ENCODE peak calls at places on chromosome 7, in ten cellular contexts. One of them, this sample, is unnamed.

GRCh38 chr7:135147899-135148721 is at the start of gene TMEM140:
- DNase-seq in fibroblast of pulmonary artery: peak
- DNase-seq in GM23338: no peak
- DNase-seq in psoas muscle: peak
- DNase-seq in NB4: no peak
- DNase-seq in GM12865: peak
- DNase-seq in PC-9: peak
- DNase-seq in OCI-LY7: peak
- DNase-seq in body of pancreas: peak
- DNase-seq in brain microvascular endothelial cell: peak
- DNase-seq in this sample: peak

GRCh38 chr7:80134536-80135305 is at the start of gene GNAI1:
- DNase-seq in GM12865: peak
- DNase-seq in PC-9: peak
- DNase-seq in fibroblast of pulmonary artery: peak
- DNase-seq in brain microvascular endothelial cell: peak
- DNase-seq in psoas muscle: peak
- DNase-seq in NB4: peak
- DNase-seq in body of pancreas: peak
- DNase-seq in GM23338: peak
- DNase-seq in OCI-LY7: no peak
- DNase-seq in this sample: peak

GRCh38 chr7:81187768-81188167 is 268.9 kb upstream of the SEMA3C start:
- DNase-seq in body of pancreas: no peak
- DNase-seq in NB4: no peak
- DNase-seq in GM23338: no peak
- DNase-seq in OCI-LY7: no peak
- DNase-seq in psoas muscle: no peak
- DNase-seq in PC-9: no peak
- DNase-seq in brain microvascular endothelial cell: no peak
- DNase-seq in fibroblast of pulmonary artery: no peak
- DNase-seq in GM12865: no peak
- DNase-seq in this sample: no peak

GRCh38 chr7:2635148-2635668 is 3.4 kb downstream of the TTYH3 start:
- DNase-seq in NB4: no peak
- DNase-seq in OCI-LY7: no peak
- DNase-seq in GM12865: no peak
- DNase-seq in body of pancreas: no peak
- DNase-seq in fibroblast of pulmonary artery: no peak
- DNase-seq in GM23338: no peak
- DNase-seq in psoas muscle: no peak
- DNase-seq in brain microvascular endothelial cell: no peak
- DNase-seq in PC-9: no peak
- DNase-seq in this sample: no peak

GRCh38 chr7:44757311-44757710 is 8.7 kb downstream of the ZMIZ2 start:
- DNase-seq in psoas muscle: no peak
- DNase-seq in body of pancreas: no peak
- DNase-seq in NB4: no peak
- DNase-seq in GM12865: no peak
- DNase-seq in PC-9: no peak
- DNase-seq in brain microvascular endothelial cell: no peak
- DNase-seq in GM23338: no peak
- DNase-seq in OCI-LY7: no peak
- DNase-seq in fibroblast of pulmonary artery: no peak
- DNase-seq in this sample: no peak

GRCh38 chr7:81845628-81846259 is 75.9 kb upstream of the HGF start:
- DNase-seq in body of pancreas: no peak
- DNase-seq in NB4: peak
- DNase-seq in psoas muscle: no peak
- DNase-seq in brain microvascular endothelial cell: no peak
- DNase-seq in OCI-LY7: peak
- DNase-seq in fibroblast of pulmonary artery: peak
- DNase-seq in PC-9: no peak
- DNase-seq in GM23338: no peak
- DNase-seq in GM12865: peak
- DNase-seq in this sample: no peak

GRCh38 chr7:142503036-142503435 is 245.2 kb upstream of the PRSS58 start:
- DNase-seq in GM23338: no peak
- DNase-seq in NB4: no peak
- DNase-seq in fibroblast of pulmonary artery: no peak
- DNase-seq in GM12865: no peak
- DNase-seq in body of pancreas: no peak
- DNase-seq in OCI-LY7: no peak
- DNase-seq in brain microvascular endothelial cell: no peak
- DNase-seq in PC-9: no peak
- DNase-seq in psoas muscle: no peak
- DNase-seq in this sample: no peak

GRCh38 chr7:155464183-155464582 is 6.3 kb downstream of the EN2 start:
- DNase-seq in GM23338: no peak
- DNase-seq in body of pancreas: no peak
- DNase-seq in brain microvascular endothelial cell: no peak
- DNase-seq in NB4: peak
- DNase-seq in GM12865: no peak
- DNase-seq in fibroblast of pulmonary artery: no peak
- DNase-seq in PC-9: no peak
- DNase-seq in OCI-LY7: no peak
- DNase-seq in psoas muscle: no peak
- DNase-seq in this sample: no peak

GRCh38 chr7:8442814-8443304 is 9.4 kb downstream of the NXPH1 start:
- DNase-seq in GM23338: peak
- DNase-seq in OCI-LY7: no peak
- DNase-seq in GM12865: peak
- DNase-seq in PC-9: no peak
- DNase-seq in psoas muscle: peak
- DNase-seq in brain microvascular endothelial cell: peak
- DNase-seq in NB4: peak
- DNase-seq in fibroblast of pulmonary artery: peak
- DNase-seq in body of pancreas: peak
- DNase-seq in this sample: peak

GRCh38 chr7:39413866-39414668 is 152.1 kb upstream of the YAE1 start:
- DNase-seq in fibroblast of pulmonary artery: peak
- DNase-seq in brain microvascular endothelial cell: peak
- DNase-seq in GM12865: peak
- DNase-seq in NB4: peak
- DNase-seq in OCI-LY7: peak
- DNase-seq in GM23338: peak
- DNase-seq in body of pancreas: peak
- DNase-seq in PC-9: no peak
- DNase-seq in psoas muscle: no peak
- DNase-seq in this sample: peak
- H3K4me3 ChIP-seq in fibroblast of pulmonary artery: peak
- H3K4me3 ChIP-seq in brain microvascular endothelial cell: peak
- H3K4me3 ChIP-seq in GM12865: peak
- H3K4me3 ChIP-seq in NB4: peak
- H3K4me3 ChIP-seq in OCI-LY7: no peak
- H3K4me3 ChIP-seq in GM23338: peak
- H3K4me3 ChIP-seq in body of pancreas: peak
- H3K4me3 ChIP-seq in PC-9: no peak
- H3K4me3 ChIP-seq in psoas muscle: peak
- H3K4me3 ChIP-seq in this sample: peak

GRCh38 chr7:120732256-120732655 is 125.7 kb downstream of the TSPAN12 start:
- DNase-seq in PC-9: no peak
- DNase-seq in fibroblast of pulmonary artery: no peak
- DNase-seq in GM12865: no peak
- DNase-seq in NB4: no peak
- DNase-seq in OCI-LY7: no peak
- DNase-seq in GM23338: no peak
- DNase-seq in psoas muscle: no peak
- DNase-seq in brain microvascular endothelial cell: no peak
- DNase-seq in body of pancreas: no peak
- DNase-seq in this sample: no peak

GRCh38 chr7:120735791-120736190 is 122.2 kb downstream of the TSPAN12 start:
- DNase-seq in PC-9: no peak
- DNase-seq in NB4: no peak
- DNase-seq in fibroblast of pulmonary artery: peak
- DNase-seq in body of pancreas: no peak
- DNase-seq in GM12865: no peak
- DNase-seq in OCI-LY7: no peak
- DNase-seq in psoas muscle: no peak
- DNase-seq in brain microvascular endothelial cell: peak
- DNase-seq in GM23338: no peak
- DNase-seq in this sample: no peak

GRCh38 chr7:120733835-120734234 is 124.1 kb downstream of the TSPAN12 start:
- DNase-seq in NB4: no peak
- DNase-seq in brain microvascular endothelial cell: no peak
- DNase-seq in GM23338: no peak
- DNase-seq in GM12865: no peak
- DNase-seq in body of pancreas: no peak
- DNase-seq in psoas muscle: no peak
- DNase-seq in PC-9: no peak
- DNase-seq in OCI-LY7: no peak
- DNase-seq in fibroblast of pulmonary artery: no peak
- DNase-seq in this sample: no peak

GRCh38 chr7:120731276-120731675 is 126.7 kb downstream of the TSPAN12 start:
- DNase-seq in NB4: no peak
- DNase-seq in fibroblast of pulmonary artery: no peak
- DNase-seq in GM12865: no peak
- DNase-seq in OCI-LY7: no peak
- DNase-seq in body of pancreas: no peak
- DNase-seq in psoas muscle: no peak
- DNase-seq in PC-9: no peak
- DNase-seq in brain microvascular endothelial cell: no peak
- DNase-seq in GM23338: no peak
- DNase-seq in this sample: no peak

DNA sequence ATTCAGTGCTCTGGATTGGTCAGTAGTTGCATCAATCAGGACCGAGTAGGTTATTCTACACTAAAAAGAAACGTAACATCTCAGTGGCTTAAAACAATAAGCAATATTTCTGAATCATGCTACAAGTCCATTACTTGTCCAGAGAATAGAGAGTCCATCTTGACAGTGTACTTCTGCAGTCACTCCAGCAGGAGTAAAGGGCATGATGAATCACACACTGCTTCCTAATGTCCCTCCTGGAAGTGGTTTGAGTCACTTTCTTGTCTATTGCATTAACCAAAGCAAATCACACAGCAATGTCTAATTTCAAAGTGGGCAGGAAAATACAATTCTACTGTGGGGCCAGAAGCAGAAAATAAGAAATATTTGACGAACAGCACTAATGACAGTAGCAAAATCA is 124.8 kb downstream of the TSPAN12 start:
- DNase-seq in brain microvascular endothelial cell: peak
- DNase-seq in NB4: no peak
- DNase-seq in GM23338: no peak
- DNase-seq in PC-9: no peak
- DNase-seq in fibroblast of pulmonary artery: peak
- DNase-seq in OCI-LY7: no peak
- DNase-seq in body of pancreas: no peak
- DNase-seq in GM12865: no peak
- DNase-seq in psoas muscle: no peak
- DNase-seq in this sample: peak
- TF ChIP-seq CTCF in brain microvascular endothelial cell: peak
- TF ChIP-seq CTCF in NB4: no peak
- TF ChIP-seq CTCF in GM23338: no peak
- TF ChIP-seq CTCF in PC-9: no peak
- TF ChIP-seq CTCF in fibroblast of pulmonary artery: no peak
- TF ChIP-seq CTCF in OCI-LY7: no peak
- TF ChIP-seq CTCF in body of pancreas: no peak
- TF ChIP-seq CTCF in GM12865: no peak
- TF ChIP-seq CTCF in psoas muscle: no peak
- TF ChIP-seq CTCF in this sample: peak

GRCh38 chr7:27146491-27147210 is 923 bp downstream of the HOXA6 start:
- DNase-seq in GM12865: no peak
- DNase-seq in GM23338: peak
- DNase-seq in body of pancreas: no peak
- DNase-seq in OCI-LY7: no peak
- DNase-seq in PC-9: no peak
- DNase-seq in psoas muscle: peak
- DNase-seq in fibroblast of pulmonary artery: no peak
- DNase-seq in brain microvascular endothelial cell: no peak
- DNase-seq in NB4: no peak
- DNase-seq in this sample: no peak

GRCh38 chr7:27147211-27148030 is at the start of gene HOXA6:
- DNase-seq in PC-9: peak
- DNase-seq in GM12865: no peak
- DNase-seq in GM23338: peak
- DNase-seq in OCI-LY7: no peak
- DNase-seq in NB4: no peak
- DNase-seq in psoas muscle: peak
- DNase-seq in body of pancreas: peak
- DNase-seq in brain microvascular endothelial cell: no peak
- DNase-seq in fibroblast of pulmonary artery: no peak
- DNase-seq in this sample: peak

GRCh38 chr7:27145167-27145883 is 1.8 kb upstream of the HOXA5 start:
- DNase-seq in body of pancreas: no peak
- DNase-seq in PC-9: no peak
- DNase-seq in OCI-LY7: no peak
- DNase-seq in brain microvascular endothelial cell: no peak
- DNase-seq in GM12865: no peak
- DNase-seq in GM23338: peak
- DNase-seq in fibroblast of pulmonary artery: no peak
- DNase-seq in psoas muscle: peak
- DNase-seq in NB4: no peak
- DNase-seq in this sample: no peak

GRCh38 chr7:27144799-27145166 is 1.3 kb upstream of the HOXA5 start:
- DNase-seq in brain microvascular endothelial cell: no peak
- DNase-seq in NB4: no peak
- DNase-seq in GM23338: peak
- DNase-seq in body of pancreas: no peak
- DNase-seq in psoas muscle: peak
- DNase-seq in GM12865: no peak
- DNase-seq in OCI-LY7: no peak
- DNase-seq in PC-9: no peak
- DNase-seq in fibroblast of pulmonary artery: no peak
- DNase-seq in this sample: no peak

DNA sequence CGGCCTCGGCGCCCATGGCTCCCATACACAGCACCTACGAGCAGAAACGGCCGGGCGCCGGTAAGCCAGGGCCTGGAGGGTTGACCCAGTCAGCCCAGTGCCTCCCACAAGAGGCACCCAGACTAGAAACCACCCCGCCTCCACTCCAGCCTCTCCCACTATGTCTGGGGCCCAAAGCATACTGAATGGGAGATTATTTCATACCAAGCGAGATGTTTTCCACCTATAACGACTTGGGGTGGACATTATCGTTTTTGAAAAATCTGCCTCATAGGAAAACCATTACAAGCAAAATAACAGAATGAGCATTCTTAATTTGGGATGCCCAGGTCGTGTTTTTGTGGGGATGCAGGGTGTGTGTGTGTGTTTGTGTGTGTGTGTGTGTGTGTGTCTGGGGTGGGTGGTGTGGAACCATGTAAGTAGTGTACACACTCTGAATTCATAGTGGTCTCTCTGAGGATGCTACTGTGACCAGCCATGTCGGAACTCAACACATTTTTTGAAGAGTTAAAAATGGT is 1.6 kb downstream of the HOXA6 start:
- DNase-seq in NB4: no peak
- DNase-seq in brain microvascular endothelial cell: no peak
- DNase-seq in GM12865: no peak
- DNase-seq in OCI-LY7: no peak
- DNase-seq in body of pancreas: no peak
- DNase-seq in GM23338: no peak
- DNase-seq in psoas muscle: no peak
- DNase-seq in PC-9: no peak
- DNase-seq in fibroblast of pulmonary artery: no peak
- DNase-seq in this sample: no peak
- H3K4me3 ChIP-seq in NB4: no peak
- H3K4me3 ChIP-seq in brain microvascular endothelial cell: no peak
- H3K4me3 ChIP-seq in GM12865: no peak
- H3K4me3 ChIP-seq in OCI-LY7: no peak
- H3K4me3 ChIP-seq in body of pancreas: no peak
- H3K4me3 ChIP-seq in GM23338: no peak
- H3K4me3 ChIP-seq in psoas muscle: peak
- H3K4me3 ChIP-seq in PC-9: no peak
- H3K4me3 ChIP-seq in fibroblast of pulmonary artery: no peak
- H3K4me3 ChIP-seq in this sample: no peak

GRCh38 chr7:34900891-34901493 is 136.3 kb downstream of the DPY19L1 start:
- DNase-seq in NB4: peak
- DNase-seq in GM12865: peak
- DNase-seq in psoas muscle: no peak
- DNase-seq in PC-9: no peak
- DNase-seq in brain microvascular endothelial cell: no peak
- DNase-seq in OCI-LY7: peak
- DNase-seq in body of pancreas: no peak
- DNase-seq in fibroblast of pulmonary artery: peak
- DNase-seq in GM23338: peak
- DNase-seq in this sample: peak
- TF ChIP-seq CTCF in NB4: peak
- TF ChIP-seq CTCF in GM12865: peak
- TF ChIP-seq CTCF in psoas muscle: no peak
- TF ChIP-seq CTCF in PC-9: peak
- TF ChIP-seq CTCF in brain microvascular endothelial cell: peak
- TF ChIP-seq CTCF in OCI-LY7: peak
- TF ChIP-seq CTCF in body of pancreas: no peak
- TF ChIP-seq CTCF in fibroblast of pulmonary artery: peak
- TF ChIP-seq CTCF in GM23338: peak
- TF ChIP-seq CTCF in this sample: peak